ENCODE peak calls at places on chromosomes 11 and 22, in nine cellular contexts. One of them, this sample, is unnamed.

GRCh38 chr11:17807034-17807433 is 72.5 kb downstream of the KCNC1 start:
- DNase-seq in natural killer cell: no peak
- DNase-seq in GM10248: no peak
- DNase-seq in kidney: no peak
- DNase-seq in stomach: no peak
- DNase-seq in Calu3: no peak
- DNase-seq in cardiac fibroblast: no peak
- DNase-seq in body of pancreas: no peak
- DNase-seq in MM.1S: no peak
- DNase-seq in this sample: no peak

GRCh38 chr11:86588566-86589090 is 83.8 kb downstream of the ME3 start:
- DNase-seq in GM10248: no peak
- DNase-seq in cardiac fibroblast: no peak
- DNase-seq in MM.1S: no peak
- DNase-seq in natural killer cell: no peak
- DNase-seq in kidney: no peak
- DNase-seq in stomach: no peak
- DNase-seq in Calu3: no peak
- DNase-seq in body of pancreas: no peak
- DNase-seq in this sample: no peak

GRCh38 chr11:131662310-131662709 is 291.9 kb downstream of the NTM start:
- DNase-seq in kidney: no peak
- DNase-seq in stomach: no peak
- DNase-seq in GM10248: no peak
- DNase-seq in Calu3: no peak
- DNase-seq in natural killer cell: no peak
- DNase-seq in MM.1S: no peak
- DNase-seq in body of pancreas: no peak
- DNase-seq in cardiac fibroblast: no peak
- DNase-seq in this sample: no peak

GRCh38 chr22:27876684-27877083 is 42.4 kb downstream of the PITPNB start:
- DNase-seq in body of pancreas: no peak
- DNase-seq in Calu3: no peak
- DNase-seq in stomach: no peak
- DNase-seq in GM10248: no peak
- DNase-seq in kidney: no peak
- DNase-seq in MM.1S: no peak
- DNase-seq in natural killer cell: no peak
- DNase-seq in cardiac fibroblast: peak
- DNase-seq in this sample: no peak

GRCh38 chr11:10625281-10625981 is 57.0 kb upstream of the LYVE1 start:
- DNase-seq in natural killer cell: no peak
- DNase-seq in kidney: no peak
- DNase-seq in stomach: no peak
- DNase-seq in body of pancreas: no peak
- DNase-seq in cardiac fibroblast: no peak
- DNase-seq in Calu3: no peak
- DNase-seq in MM.1S: no peak
- DNase-seq in GM10248: peak
- DNase-seq in this sample: no peak

GRCh38 chr11:10715571-10715970 is 22.0 kb upstream of the IRAG1 start:
- DNase-seq in cardiac fibroblast: no peak
- DNase-seq in Calu3: no peak
- DNase-seq in stomach: no peak
- DNase-seq in natural killer cell: no peak
- DNase-seq in body of pancreas: no peak
- DNase-seq in GM10248: no peak
- DNase-seq in MM.1S: no peak
- DNase-seq in kidney: no peak
- DNase-seq in this sample: no peak

GRCh38 chr11:62489204-62489603 is 57.4 kb downstream of the AHNAK start:
- DNase-seq in kidney: no peak
- DNase-seq in body of pancreas: no peak
- DNase-seq in stomach: no peak
- DNase-seq in GM10248: no peak
- DNase-seq in Calu3: no peak
- DNase-seq in MM.1S: no peak
- DNase-seq in cardiac fibroblast: no peak
- DNase-seq in natural killer cell: no peak
- DNase-seq in this sample: no peak

GRCh38 chr11:64100345-64100744 is 64.6 kb downstream of the FLRT1 start:
- DNase-seq in body of pancreas: no peak
- DNase-seq in MM.1S: no peak
- DNase-seq in cardiac fibroblast: no peak
- DNase-seq in natural killer cell: no peak
- DNase-seq in kidney: no peak
- DNase-seq in Calu3: no peak
- DNase-seq in GM10248: peak
- DNase-seq in stomach: no peak
- DNase-seq in this sample: no peak

GRCh38 chr11:108872781-108873291 is 208.0 kb downstream of the DDX10 start:
- DNase-seq in stomach: no peak
- DNase-seq in natural killer cell: no peak
- DNase-seq in Calu3: no peak
- DNase-seq in kidney: no peak
- DNase-seq in GM10248: no peak
- DNase-seq in body of pancreas: no peak
- DNase-seq in cardiac fibroblast: no peak
- DNase-seq in MM.1S: no peak
- DNase-seq in this sample: no peak

GRCh38 chr22:31898911-31899310 is 45.4 kb upstream of the YWHAH start:
- DNase-seq in body of pancreas: no peak
- DNase-seq in MM.1S: no peak
- DNase-seq in Calu3: no peak
- DNase-seq in GM10248: no peak
- DNase-seq in natural killer cell: no peak
- DNase-seq in stomach: no peak
- DNase-seq in kidney: no peak
- DNase-seq in cardiac fibroblast: no peak
- DNase-seq in this sample: no peak

GRCh38 chr11:59175104-59175503 is 3.2 kb downstream of the DTX4 start:
- DNase-seq in kidney: no peak
- DNase-seq in stomach: no peak
- DNase-seq in cardiac fibroblast: no peak
- DNase-seq in Calu3: no peak
- DNase-seq in natural killer cell: no peak
- DNase-seq in body of pancreas: no peak
- DNase-seq in MM.1S: no peak
- DNase-seq in GM10248: no peak
- DNase-seq in this sample: no peak

GRCh38 chr11:78050964-78051831 is 12.5 kb upstream of the THRSP start:
- DNase-seq in MM.1S: no peak
- DNase-seq in stomach: no peak
- DNase-seq in cardiac fibroblast: peak
- DNase-seq in kidney: no peak
- DNase-seq in natural killer cell: no peak
- DNase-seq in Calu3: no peak
- DNase-seq in GM10248: no peak
- DNase-seq in body of pancreas: no peak
- DNase-seq in this sample: no peak

GRCh38 chr11:104728927-104729326 is 169.3 kb downstream of the CASP12 start:
- DNase-seq in Calu3: no peak
- DNase-seq in body of pancreas: no peak
- DNase-seq in natural killer cell: no peak
- DNase-seq in MM.1S: no peak
- DNase-seq in stomach: no peak
- DNase-seq in GM10248: no peak
- DNase-seq in kidney: no peak
- DNase-seq in cardiac fibroblast: no peak
- DNase-seq in this sample: no peak

GRCh38 chr22:31155425-31155824 is 4.6 kb upstream of the RNF185 start:
- DNase-seq in stomach: no peak
- DNase-seq in MM.1S: no peak
- DNase-seq in GM10248: no peak
- DNase-seq in kidney: no peak
- DNase-seq in Calu3: no peak
- DNase-seq in natural killer cell: no peak
- DNase-seq in cardiac fibroblast: peak
- DNase-seq in body of pancreas: no peak
- DNase-seq in this sample: no peak

GRCh38 chr11:77191429-77191822 is 63.4 kb downstream of the MYO7A start:
- DNase-seq in GM10248: no peak
- DNase-seq in MM.1S: no peak
- DNase-seq in Calu3: peak
- DNase-seq in cardiac fibroblast: no peak
- DNase-seq in body of pancreas: peak
- DNase-seq in stomach: no peak
- DNase-seq in kidney: peak
- DNase-seq in natural killer cell: no peak
- DNase-seq in this sample: no peak

GRCh38 chr11:47391077-47391583 is 12.8 kb upstream of the SPI1 start:
- DNase-seq in natural killer cell: peak
- DNase-seq in Calu3: no peak
- DNase-seq in body of pancreas: no peak
- DNase-seq in stomach: no peak
- DNase-seq in kidney: peak
- DNase-seq in cardiac fibroblast: no peak
- DNase-seq in GM10248: no peak
- DNase-seq in MM.1S: no peak
- DNase-seq in this sample: no peak

GRCh38 chr22:38781033-38781432 is 12.9 kb downstream of the DNAL4 start:
- DNase-seq in GM10248: no peak
- DNase-seq in body of pancreas: no peak
- DNase-seq in stomach: no peak
- DNase-seq in natural killer cell: no peak
- DNase-seq in kidney: no peak
- DNase-seq in MM.1S: no peak
- DNase-seq in cardiac fibroblast: no peak
- DNase-seq in Calu3: no peak
- DNase-seq in this sample: no peak

GRCh38 chr22:45762545-45763235 is 91.1 kb downstream of the ATXN10 start:
- DNase-seq in body of pancreas: no peak
- DNase-seq in GM10248: no peak
- DNase-seq in natural killer cell: no peak
- DNase-seq in MM.1S: no peak
- DNase-seq in stomach: no peak
- DNase-seq in cardiac fibroblast: no peak
- DNase-seq in Calu3: no peak
- DNase-seq in kidney: no peak
- DNase-seq in this sample: no peak

GRCh38 chr22:46416537-46417267 is 81.2 kb downstream of the TRMU start:
- DNase-seq in cardiac fibroblast: peak
- DNase-seq in kidney: no peak
- DNase-seq in GM10248: no peak
- DNase-seq in body of pancreas: no peak
- DNase-seq in natural killer cell: no peak
- DNase-seq in MM.1S: no peak
- DNase-seq in stomach: no peak
- DNase-seq in Calu3: no peak
- DNase-seq in this sample: no peak

GRCh38 chr11:94974178-94974577 is 669 bp downstream of the KDM4D start:
- DNase-seq in MM.1S: no peak
- DNase-seq in stomach: no peak
- DNase-seq in cardiac fibroblast: no peak
- DNase-seq in natural killer cell: no peak
- DNase-seq in Calu3: no peak
- DNase-seq in GM10248: no peak
- DNase-seq in body of pancreas: no peak
- DNase-seq in kidney: no peak
- DNase-seq in this sample: no peak

GRCh38 chr11:94973099-94973968 is at the start of the genes CWC15 and KDM4D:
- DNase-seq in stomach: peak
- DNase-seq in GM10248: peak
- DNase-seq in cardiac fibroblast: peak
- DNase-seq in body of pancreas: peak
- DNase-seq in Calu3: peak
- DNase-seq in kidney: peak
- DNase-seq in MM.1S: peak
- DNase-seq in natural killer cell: peak
- DNase-seq in this sample: peak

GRCh38 chr11:94964934-94965333 is 8.4 kb downstream of the CWC15 start:
- DNase-seq in Calu3: no peak
- DNase-seq in MM.1S: no peak
- DNase-seq in kidney: no peak
- DNase-seq in stomach: no peak
- DNase-seq in body of pancreas: no peak
- DNase-seq in GM10248: no peak
- DNase-seq in natural killer cell: no peak
- DNase-seq in cardiac fibroblast: no peak
- DNase-seq in this sample: no peak

GRCh38 chr11:94968334-94968958 is 4.9 kb downstream of the CWC15 start:
- DNase-seq in natural killer cell: no peak
- DNase-seq in GM10248: no peak
- DNase-seq in cardiac fibroblast: peak
- DNase-seq in body of pancreas: no peak
- DNase-seq in stomach: no peak
- DNase-seq in kidney: no peak
- DNase-seq in Calu3: no peak
- DNase-seq in MM.1S: peak
- DNase-seq in this sample: no peak
- TF ChIP-seq CTCF in natural killer cell: no peak
- TF ChIP-seq CTCF in GM10248: peak
- TF ChIP-seq CTCF in cardiac fibroblast: peak
- TF ChIP-seq CTCF in body of pancreas: peak
- TF ChIP-seq CTCF in stomach: peak
- TF ChIP-seq CTCF in kidney: peak
- TF ChIP-seq CTCF in Calu3: no peak
- TF ChIP-seq CTCF in MM.1S: peak
- TF ChIP-seq CTCF in this sample: peak

GRCh38 chr11:103035656-103036434 is 56.1 kb downstream of the DCUN1D5 start:
- DNase-seq in GM10248: peak
- DNase-seq in Calu3: peak
- DNase-seq in cardiac fibroblast: peak
- DNase-seq in stomach: no peak
- DNase-seq in natural killer cell: no peak
- DNase-seq in MM.1S: peak
- DNase-seq in kidney: no peak
- DNase-seq in body of pancreas: peak
- DNase-seq in this sample: peak
- TF ChIP-seq CTCF in GM10248: peak
- TF ChIP-seq CTCF in Calu3: no peak
- TF ChIP-seq CTCF in cardiac fibroblast: peak
- TF ChIP-seq CTCF in stomach: peak
- TF ChIP-seq CTCF in natural killer cell: peak
- TF ChIP-seq CTCF in MM.1S: peak
- TF ChIP-seq CTCF in kidney: peak
- TF ChIP-seq CTCF in body of pancreas: peak
- TF ChIP-seq CTCF in this sample: peak

DNA sequence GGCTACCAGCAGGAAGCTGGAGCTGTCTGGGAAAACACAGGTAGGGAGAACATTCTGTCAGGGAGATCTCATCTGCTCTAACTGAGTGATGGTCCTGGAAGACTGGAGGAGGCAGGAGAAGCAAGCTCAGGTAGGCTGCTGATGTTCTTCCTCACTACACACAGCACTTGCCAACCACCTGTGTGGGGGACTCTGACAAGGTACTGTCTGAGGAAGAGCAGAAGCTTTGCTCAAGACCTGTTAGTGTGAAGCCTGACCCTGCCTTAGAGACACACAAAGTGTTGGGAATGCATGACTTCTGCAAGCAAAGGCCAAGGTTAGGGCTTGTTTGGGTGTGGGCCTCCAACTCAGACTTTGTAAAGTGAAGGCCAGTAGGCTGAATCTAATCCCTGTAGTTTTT is 46.5 kb downstream of the CHST1 start:
- DNase-seq in kidney: no peak
- DNase-seq in stomach: no peak
- DNase-seq in natural killer cell: no peak
- DNase-seq in cardiac fibroblast: no peak
- DNase-seq in body of pancreas: no peak
- DNase-seq in GM10248: no peak
- DNase-seq in Calu3: no peak
- DNase-seq in MM.1S: no peak
- DNase-seq in this sample: no peak
- TF ChIP-seq CTCF in kidney: no peak
- TF ChIP-seq CTCF in stomach: no peak
- TF ChIP-seq CTCF in natural killer cell: no peak
- TF ChIP-seq CTCF in cardiac fibroblast: no peak
- TF ChIP-seq CTCF in body of pancreas: no peak
- TF ChIP-seq CTCF in GM10248: no peak
- TF ChIP-seq CTCF in Calu3: no peak
- TF ChIP-seq CTCF in MM.1S: no peak
- TF ChIP-seq CTCF in this sample: no peak

GRCh38 chr11:67691149-67691548 is 16.7 kb upstream of the ALDH3B2 start:
- DNase-seq in natural killer cell: no peak
- DNase-seq in stomach: no peak
- DNase-seq in kidney: no peak
- DNase-seq in cardiac fibroblast: peak
- DNase-seq in body of pancreas: no peak
- DNase-seq in GM10248: no peak
- DNase-seq in Calu3: no peak
- DNase-seq in MM.1S: no peak
- DNase-seq in this sample: no peak
- TF ChIP-seq CTCF in natural killer cell: no peak
- TF ChIP-seq CTCF in stomach: peak
- TF ChIP-seq CTCF in kidney: peak
- TF ChIP-seq CTCF in cardiac fibroblast: peak
- TF ChIP-seq CTCF in body of pancreas: no peak
- TF ChIP-seq CTCF in GM10248: peak
- TF ChIP-seq CTCF in Calu3: peak
- TF ChIP-seq CTCF in MM.1S: no peak
- TF ChIP-seq CTCF in this sample: no peak